ENCODE peak calls at places on chromosomes 16 and 17, in ten cellular contexts. K is GM12864, B is GM23338, D is mucosa of descending colon, O is IMR-90, W is fibroblast of lung, H is stomach, P is pancreas, C is hepatocyte, Y is A549. J is an unnamed sample.

GRCh38 chr16:81487301-81487720 is 42.7 kb downstream of the CMIP start:
- DNase-seq in D (no peak), Y (no peak), W (peak), H (no peak), B (no peak), K (no peak), P (no peak), O (no peak), C (no peak), J (no peak)

GRCh38 chr16:77785365-77785764 is 3.0 kb upstream of the VAT1L start:
- DNase-seq in W (no peak), Y (no peak), B (no peak), P (no peak), O (no peak), D (no peak), C (no peak), K (no peak), H (no peak), J (no peak)

GRCh38 chr17:27558842-27559505 is 72.0 kb upstream of the LGALS9 start:
- DNase-seq in C (peak), K (no peak), Y (no peak), D (no peak), B (no peak), W (no peak), P (no peak), H (no peak), O (no peak), J (peak)

GRCh38 chr16:23597003-23597756 is 1.1 kb upstream of the NDUFAB1 start:
- DNase-seq in Y (peak), P (peak), C (peak), H (no peak), O (no peak), B (peak), K (peak), D (no peak), W (no peak), J (peak)

GRCh38 chr16:759110-759910 is 1.2 kb upstream of the MSLN start:
- DNase-seq in W (no peak), C (peak), B (no peak), H (peak), O (no peak), P (no peak), Y (no peak), D (no peak), K (no peak), J (no peak)

GRCh38 chr16:81371106-81371505 is 56.3 kb downstream of the GAN start:
- DNase-seq in K (no peak), H (no peak), W (no peak), D (no peak), B (no peak), P (no peak), C (no peak), O (no peak), Y (no peak), J (no peak)

GRCh38 chr17:41565338-41565737 is 6.5 kb downstream of the KRT9 start:
- DNase-seq in C (no peak), K (no peak), H (no peak), Y (no peak), B (no peak), O (no peak), P (no peak), D (no peak), W (no peak), J (no peak)

GRCh38 chr17:4509402-4509801 is 10.7 kb downstream of the SPNS2 start:
- DNase-seq in B (no peak), W (no peak), D (no peak), Y (no peak), C (no peak), K (no peak), P (no peak), O (no peak), H (peak), J (no peak)

GRCh38 chr17:73984981-73985380 is 218.5 kb upstream of the RPL38 start:
- DNase-seq in K (no peak), D (no peak), B (no peak), Y (no peak), C (no peak), H (no peak), P (no peak), W (no peak), O (no peak), J (no peak)

GRCh38 chr16:75420987-75421819 is 12.1 kb downstream of the CFDP1 start:
- DNase-seq in B (peak), O (peak), C (peak), W (peak), P (peak), D (peak), H (peak), K (no peak), Y (no peak), J (peak)

GRCh38 chr16:82031116-82032084 is 3.7 kb upstream of the HSD17B2 start:
- DNase-seq in B (peak), P (no peak), H (no peak), O (peak), C (peak), W (peak), K (no peak), Y (peak), D (no peak), J (peak)

GRCh38 chr16:24509536-24509935 is 29.8 kb upstream of the RBBP6 start:
- DNase-seq in O (no peak), Y (no peak), B (no peak), W (no peak), K (no peak), C (no peak), H (no peak), D (no peak), P (no peak), J (no peak)

GRCh38 chr17:12296120-12296727 is 275.5 kb downstream of the MAP2K4 start:
- DNase-seq in B (peak), H (no peak), P (no peak), K (peak), D (no peak), W (no peak), C (peak), Y (no peak), O (peak), J (no peak)

GRCh38 chr17:37493249-37494027 is 3.7 kb downstream of the DUSP14 start:
- DNase-seq in C (no peak), B (no peak), W (peak), D (no peak), K (no peak), H (no peak), Y (no peak), P (no peak), O (peak), J (peak)

GRCh38 chr17:73250851-73251640 is 10.6 kb downstream of the CPSF4L start:
- DNase-seq in W (no peak), O (no peak), P (no peak), H (no peak), C (no peak), K (no peak), Y (no peak), D (no peak), B (no peak), J (no peak)

GRCh38 chr16:4913130-4913773 is 23.7 kb downstream of the PPL start:
- DNase-seq in H (no peak), W (no peak), C (no peak), K (no peak), B (no peak), O (no peak), Y (no peak), D (no peak), P (no peak), J (no peak)

GRCh38 chr17:75498726-75499213 is 16.6 kb downstream of the CASKIN2 start:
- DNase-seq in C (no peak), Y (no peak), P (no peak), W (no peak), K (no peak), O (no peak), D (no peak), H (no peak), B (peak), J (no peak)

GRCh38 chr16:2074071-2074470 is 26.3 kb downstream of the TSC2 start:
- DNase-seq in W (no peak), D (no peak), P (no peak), C (no peak), Y (no peak), O (no peak), H (no peak), B (no peak), K (no peak), J (no peak)

GRCh38 chr16:3096362-3096761 is 2.7 kb downstream of the ZSCAN10 start:
- DNase-seq in H (no peak), P (no peak), D (peak), W (no peak), O (no peak), B (no peak), Y (no peak), K (no peak), C (no peak), J (no peak)

GRCh38 chr16:901149-901548 is 69.6 kb downstream of the LMF1 start:
- DNase-seq in Y (no peak), B (no peak), D (peak), O (no peak), K (no peak), C (no peak), H (no peak), W (no peak), P (no peak), J (no peak)

GRCh38 chr16:51359141-51359960 is 208.3 kb upstream of the SALL1 start:
- DNase-seq in Y (no peak), B (peak), K (no peak), D (no peak), O (peak), H (no peak), W (peak), P (no peak), C (no peak), J (peak)

GRCh38 chr17:27038676-27039075 is 255.2 kb upstream of the WSB1 start:
- DNase-seq in Y (no peak), P (no peak), D (no peak), K (no peak), B (peak), W (no peak), C (no peak), H (no peak), O (no peak), J (no peak)

GRCh38 chr16:57801098-57801855 is 1.0 kb downstream of the KIFC3 start:
- DNase-seq in K (no peak), C (peak), D (peak), Y (peak), B (peak), O (peak), W (peak), P (no peak), H (no peak), J (peak)

GRCh38 chr16:17370233-17371013 is 100.3 kb downstream of the XYLT1 start:
- DNase-seq in P (no peak), O (peak), D (peak), Y (no peak), W (peak), C (no peak), B (no peak), H (no peak), K (no peak), J (no peak)

GRCh38 chr16:12500771-12501170 is 302.9 kb downstream of the CPPED1 start:
- DNase-seq in H (peak), P (no peak), C (peak), W (no peak), B (no peak), K (no peak), O (no peak), Y (no peak), D (peak), J (no peak)

GRCh38 chr16:51039638-51040331 is 111.3 kb downstream of the SALL1 start:
- DNase-seq in P (no peak), C (no peak), Y (no peak), W (no peak), D (no peak), K (no peak), O (no peak), B (no peak), H (no peak), J (no peak)

GRCh38 chr17:58911741-58912343 is 156.2 kb downstream of the PPM1E start:
- DNase-seq in Y (no peak), B (peak), P (no peak), O (no peak), W (peak), C (no peak), K (no peak), D (no peak), H (no peak), J (no peak)

GRCh38 chr17:27265333-27265732 is 28.6 kb upstream of the WSB1 start:
- DNase-seq in O (no peak), C (no peak), K (no peak), Y (peak), H (no peak), D (no peak), W (no peak), B (no peak), P (no peak), J (no peak)

GRCh38 chr17:71217769-71218168 is 903.1 kb upstream of the SOX9 start:
- DNase-seq in K (no peak), O (no peak), Y (no peak), W (peak), P (no peak), B (no peak), D (no peak), C (no peak), H (no peak), J (no peak)

GRCh38 chr16:67961551-67961957 is 6.9 kb downstream of the SLC12A4 start:
- DNase-seq in C (no peak), W (no peak), Y (no peak), K (no peak), H (peak), O (no peak), P (peak), D (peak), B (no peak), J (no peak)

GRCh38 chr16:81443688-81444447 is 740 bp upstream of the CMIP start:
- DNase-seq in B (peak), D (peak), H (no peak), W (no peak), Y (no peak), P (peak), C (no peak), K (no peak), O (no peak), J (no peak)

GRCh38 chr16:17312100-17312732 is 158.5 kb downstream of the XYLT1 start:
- DNase-seq in P (peak), O (no peak), C (peak), B (no peak), D (peak), K (no peak), Y (no peak), H (peak), W (peak), J (no peak)

GRCh38 chr17:19768046-19768782 is 20.1 kb upstream of the ALDH3A1 start:
- DNase-seq in D (no peak), C (no peak), B (no peak), O (no peak), P (no peak), H (no peak), W (no peak), K (no peak), Y (no peak), J (no peak)

GRCh38 chr17:43905985-43906852 is 1.1 kb downstream of the MPP2 start:
- DNase-seq in W (peak), C (peak), O (peak), B (peak), K (no peak), Y (peak), H (peak), D (peak), P (peak), J (peak)
- H3K4me3 ChIP-seq in W (no peak), C (peak), O (peak), B (peak), K (no peak), Y (peak), H (peak), D (no peak), P (no peak), J (peak)

GRCh38 chr17:57211543-57211942 is 44.8 kb upstream of the MSI2 start:
- DNase-seq in H (no peak), B (no peak), C (no peak), W (peak), Y (peak), D (no peak), P (no peak), K (no peak), O (peak), J (peak)
- TF ChIP-seq CTCF in H (no peak), B (no peak), C (no peak), W (no peak), Y (no peak), D (no peak), P (no peak), K (no peak), O (no peak), J (no peak)

GRCh38 chr16:64356267-64356666 is 765.6 kb downstream of the CDH11 start:
- DNase-seq in B (no peak), Y (no peak), H (no peak), O (peak), P (no peak), K (no peak), C (peak), W (peak), D (no peak), J (peak)
- H3K4me3 ChIP-seq in B (no peak), Y (no peak), H (no peak), O (no peak), P (no peak), K (no peak), C (no peak), W (no peak), D (no peak), J (no peak)

GRCh38 chr17:39672522-39673334 is 4.5 kb downstream of the PNMT start:
- DNase-seq in Y (no peak), W (no peak), H (no peak), C (no peak), P (peak), B (no peak), D (peak), K (no peak), O (no peak), J (no peak)
- TF ChIP-seq CTCF in Y (no peak), W (no peak), H (no peak), C (no peak), P (no peak), B (no peak), D (no peak), K (no peak), O (no peak), J (no peak)

GRCh38 chr17:81481815-81482505 is 30.6 kb downstream of the ACTG1 start:
- DNase-seq in C (no peak), W (no peak), O (no peak), P (no peak), K (no peak), H (no peak), B (no peak), D (no peak), Y (no peak), J (no peak)

GRCh38 chr17:81483862-81484194 is 28.8 kb downstream of the ACTG1 start:
- DNase-seq in Y (no peak), K (no peak), H (no peak), O (no peak), W (no peak), C (no peak), D (no peak), B (peak), P (peak), J (no peak)

GRCh38 chr17:81484195-81484979 is 28.2 kb downstream of the ACTG1 start:
- DNase-seq in D (peak), K (peak), P (peak), H (peak), B (peak), O (peak), W (peak), C (peak), Y (peak), J (peak)

GRCh38 chr17:81482673-81483072 is 29.9 kb downstream of the ACTG1 start:
- DNase-seq in K (no peak), H (no peak), B (no peak), W (no peak), P (peak), Y (no peak), D (no peak), C (no peak), O (no peak), J (peak)

GRCh38 chr17:81483085-81483861 is 29.3 kb downstream of the ACTG1 start:
- DNase-seq in H (no peak), K (no peak), C (no peak), P (peak), B (no peak), Y (no peak), D (peak), O (no peak), W (no peak), J (peak)
- H3K4me3 ChIP-seq in H (peak), K (no peak), C (no peak), P (no peak), B (peak), Y (no peak), D (no peak), O (no peak), W (no peak), J (no peak)

GRCh38 chr17:7058831-7059447 is 15.0 kb upstream of the SLC16A11 start:
- DNase-seq in K (no peak), B (no peak), P (no peak), O (peak), C (no peak), H (no peak), W (peak), Y (no peak), D (no peak), J (no peak)
- TF ChIP-seq CTCF in K (no peak), B (no peak), P (no peak), O (no peak), C (no peak), H (no peak), W (no peak), Y (no peak), D (no peak), J (no peak)

DNA sequence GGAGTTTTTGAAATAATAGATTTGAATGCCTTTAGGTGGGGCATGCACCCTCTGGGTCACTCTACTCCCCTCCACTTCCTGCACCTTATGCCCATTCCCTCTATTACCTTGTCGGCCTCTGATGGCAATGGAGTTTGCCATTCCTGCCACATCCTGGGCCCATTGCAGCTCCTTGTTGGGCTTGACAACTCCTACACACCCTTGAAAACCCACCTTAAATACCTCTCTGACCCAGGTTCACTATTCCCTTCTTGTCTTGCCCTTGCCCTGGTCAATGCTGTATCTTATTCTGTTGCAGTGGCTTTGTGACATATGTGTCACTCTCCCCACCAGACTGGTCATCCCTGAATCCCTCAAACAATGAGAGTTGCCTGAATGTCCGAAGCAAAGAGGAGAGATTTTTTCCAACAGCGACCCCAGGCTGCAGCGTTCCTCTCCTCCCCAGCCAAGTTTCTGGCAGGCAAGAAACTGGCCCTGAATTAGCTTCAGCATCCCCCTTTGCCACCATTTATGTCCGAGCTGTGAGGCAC is 2.4 kb downstream of the CCR7 start:
- DNase-seq in Y (no peak), K (no peak), C (no peak), D (no peak), O (no peak), H (no peak), W (no peak), B (no peak), P (no peak), J (no peak)
- H3K4me3 ChIP-seq in Y (no peak), K (peak), C (no peak), D (no peak), O (no peak), H (no peak), W (no peak), B (no peak), P (no peak), J (no peak)

GRCh38 chr16:87383522-87384161 is at the start of gene FBXO31:
- DNase-seq in C (peak), B (peak), H (peak), O (peak), D (peak), P (peak), W (peak), Y (peak), K (peak), J (peak)
- TF ChIP-seq CTCF in C (no peak), B (no peak), H (no peak), O (no peak), D (no peak), P (no peak), W (no peak), Y (no peak), K (no peak), J (no peak)

GRCh38 chr16:71230122-71230845 is at the start of gene HYDIN:
- DNase-seq in H (no peak), K (no peak), O (peak), Y (peak), W (peak), C (peak), P (peak), D (peak), B (peak), J (peak)
- H3K4me3 ChIP-seq in H (no peak), K (no peak), O (no peak), Y (peak), W (no peak), C (peak), P (peak), D (no peak), B (peak), J (peak)

J was measured in fibroblast of villous mesenchyme.